ENCODE peak calls at places on chromosome 7, in four cellular contexts. C is CD4-positive, alpha-beta memory T cell; G is prostate gland; P is Ammon's horn. K is an unnamed sample.

GRCh38 chr7:96989859-96990317 is 15.5 kb upstream of the DLX6 start:
- DNase-seq in G (no peak), P (no peak), C (no peak), K (no peak)

GRCh38 chr7:36967387-36967786 is 243.1 kb upstream of the AOAH start:
- DNase-seq in C (no peak), P (peak; percentile 80), G (no peak), K (peak; percentile 63)

GRCh38 chr7:117495313-117495712 is 15.5 kb downstream of the CFTR start:
- DNase-seq in C (no peak), P (no peak), G (no peak), K (no peak)

GRCh38 chr7:157211710-157212109 is 73.0 kb downstream of the UBE3C start:
- DNase-seq in P (peak; percentile 30), G (no peak), C (no peak), K (peak; percentile 97)

GRCh38 chr7:90611115-90611514 is 15.0 kb downstream of the CDK14 start:
- DNase-seq in P (no peak), G (no peak), C (no peak), K (no peak)

GRCh38 chr7:137862964-137863363 is 16.2 kb upstream of the DGKI start:
- DNase-seq in C (no peak), G (no peak), P (no peak), K (no peak)

GRCh38 chr7:44615149-44615611 is 8.8 kb downstream of the OGDH start:
- DNase-seq in P (no peak), C (no peak), G (no peak), K (no peak)

GRCh38 chr7:2195403-2196246 is 37.1 kb downstream of the MAD1L1 start:
- DNase-seq in G (peak; percentile 91), P (peak; percentile 72), C (no peak), K (no peak)

GRCh38 chr7:133843341-133843740 is 283.8 kb upstream of the LRGUK start:
- DNase-seq in G (no peak), P (no peak), C (no peak), K (no peak)

GRCh38 chr7:2230226-2230625 is 2.5 kb downstream of the MAD1L1 start:
- DNase-seq in C (no peak), P (no peak), G (no peak), K (no peak)

GRCh38 chr7:92076509-92076908 is 57.8 kb downstream of the CYP51A1 start:
- DNase-seq in G (no peak), P (no peak), C (no peak), K (no peak)

GRCh38 chr7:1666779-1667565 is 3.1 kb upstream of the ELFN1 start:
- DNase-seq in C (no peak), P (no peak), G (no peak), K (no peak)

GRCh38 chr7:132004528-132004927 is 448.1 kb upstream of the PODXL start:
- DNase-seq in G (peak; percentile 21), P (peak; percentile 27), C (no peak), K (no peak)

GRCh38 chr7:66905689-66906088 is 15.3 kb upstream of the TMEM248 start:
- DNase-seq in G (no peak), P (no peak), C (no peak), K (no peak)

GRCh38 chr7:81845628-81846259 is 75.9 kb upstream of the HGF start:
- DNase-seq in P (no peak), C (no peak), G (no peak), K (peak; percentile 68)

GRCh38 chr7:46145412-46145811 is 224.3 kb upstream of the IGFBP3 start:
- DNase-seq in P (no peak), C (no peak), G (no peak), K (peak; percentile 97)

GRCh38 chr7:25754333-25754732 is 397.7 kb upstream of the NFE2L3 start:
- DNase-seq in P (peak; percentile 39), C (no peak), G (peak; percentile 44), K (no peak)

GRCh38 chr7:149883452-149883861 is 9.7 kb downstream of the ATP6V0E2 start:
- DNase-seq in G (peak; percentile 61), C (peak; percentile 43), P (peak; percentile 86), K (peak; percentile 60)

GRCh38 chr7:69367785-69368184 is 230.5 kb upstream of the AUTS2 start:
- DNase-seq in C (no peak), G (no peak), P (no peak), K (no peak)

GRCh38 chr7:23622469-23622868 is 25.3 kb downstream of the CCDC126 start:
- DNase-seq in C (no peak), P (no peak), G (no peak), K (no peak)

GRCh38 chr7:45917658-45918057 is 3.4 kb downstream of the IGFBP3 start:
- DNase-seq in P (peak; percentile 83), C (peak; percentile 64), G (peak; percentile 70), K (peak; percentile 65)

K was measured in LHCN-M2.